ENCODE peak calls at places on chromosomes 12 and 14, in seven cellular contexts. J is activated T-cell treated with anti-CD3 and anti-CD28 coated beads for 1 hour, E is smooth muscle cell of the brain vasculature, G is PC-3, F is germinal center, K is retina, I is nephron progenitor cell. W is an unnamed sample.

GRCh38 chr12:121805800-121806555 is 2.2 kb downstream of the SETD1B start:
- DNase-seq in J (no peak), E (no peak), G (peak; percentile 18), F (peak; percentile 52), K (peak; percentile 49), I (peak; percentile 33), W (no peak)

GRCh38 chr12:1435456-1435855 is 158.9 kb downstream of the FBXL14 start:
- DNase-seq in J (no peak), E (no peak), G (no peak), F (no peak), K (no peak), I (no peak), W (no peak)

GRCh38 chr14:24317141-24317927 is 6.0 kb downstream of the LTB4R start:
- DNase-seq in J (no peak), E (no peak), G (peak; percentile 70), F (no peak), K (no peak), I (no peak), W (peak; percentile 68)

GRCh38 chr14:68195126-68195525 is 375.5 kb downstream of the RAD51B start:
- DNase-seq in J (no peak), E (no peak), G (peak; percentile 38), F (no peak), K (no peak), I (no peak), W (no peak)

GRCh38 chr14:52741865-52742264 is 11.9 kb downstream of the STYX start:
- DNase-seq in J (no peak), E (no peak), G (no peak), F (peak; percentile 7), K (no peak), I (no peak), W (peak; percentile 6)

GRCh38 chr12:94818970-94819369 is 168.6 kb upstream of the TMCC3 start:
- DNase-seq in J (no peak), E (no peak), G (no peak), F (no peak), K (no peak), I (no peak), W (peak; percentile 22)

GRCh38 chr14:77421241-77421640 is 2.1 kb downstream of the NOXRED1 start:
- DNase-seq in J (no peak), E (no peak), G (peak; percentile 47), F (no peak), K (no peak), I (no peak), W (no peak)

GRCh38 chr12:102638777-102639176 is 158.4 kb upstream of the IGF1 start:
- DNase-seq in J (no peak), E (no peak), G (no peak), F (no peak), K (no peak), I (no peak), W (peak; percentile 2)

GRCh38 chr12:51320695-51321320 is 3.2 kb downstream of the BIN2 start:
- DNase-seq in J (no peak), E (no peak), G (no peak), F (no peak), K (no peak), I (no peak), W (no peak)

GRCh38 chr12:115752913-115753726 is 524.4 kb downstream of the MED13L start:
- DNase-seq in J (no peak), E (peak; percentile 43), G (peak; percentile 89), F (peak; percentile 25), K (peak; percentile 88), I (peak; percentile 39), W (peak; percentile 67)

GRCh38 chr14:68396411-68396930 is 396.4 kb downstream of the ZFP36L1 start:
- DNase-seq in J (no peak), E (no peak), G (no peak), F (no peak), K (no peak), I (no peak), W (no peak)

GRCh38 chr12:122880668-122881067 is 15.3 kb downstream of the VPS37B start:
- DNase-seq in J (no peak), E (no peak), G (peak; percentile 54), F (no peak), K (peak; percentile 54), I (peak; percentile 39), W (no peak)

GRCh38 chr14:72876710-72877063 is 17.2 kb downstream of the DPF3 start:
- DNase-seq in J (no peak), E (no peak), G (no peak), F (no peak), K (no peak), I (no peak), W (no peak)

GRCh38 chr12:94792690-94793089 is 142.3 kb upstream of the TMCC3 start:
- DNase-seq in J (no peak), E (no peak), G (no peak), F (no peak), K (no peak), I (no peak), W (no peak)

GRCh38 chr12:131413006-131413405 is 297.9 kb upstream of the SFSWAP start:
- DNase-seq in J (no peak), E (no peak), G (no peak), F (no peak), K (no peak), I (no peak), W (no peak)

GRCh38 chr14:93100570-93100969 is 15.2 kb downstream of the ITPK1 start:
- DNase-seq in J (no peak), E (no peak), G (no peak), F (no peak), K (no peak), I (no peak), W (no peak)